ENCODE peak calls at places on chromosomes 16 and 17, in ten cellular contexts. One of them, this sample, is unnamed.

GRCh38 chr17:2239882-2240430 is 63.6 kb downstream of the SMG6 start:
- DNase-seq in anterior cingulate cortex: no peak
- DNase-seq in CD4-positive, alpha-beta T cell: peak
- DNase-seq in iPS DF 19.7: no peak
- DNase-seq in activated effector memory CD4-positive, alpha-beta T cell treated with anti-CD3 and anti-CD28 coated beads, Interleukin-2, amount 50 U/mL, for 16 hours: peak
- DNase-seq in midbrain: no peak
- DNase-seq in OCI-LY7: peak
- DNase-seq in CD4-positive, alpha-beta memory T cell: no peak
- DNase-seq in activated T-helper 9 cell treated with anti-CD3 and anti-CD28 coated beads, Interleukin-2, amount 50 U/mL, for 16 hours: peak
- DNase-seq in DND-41: no peak
- DNase-seq in this sample: no peak

GRCh38 chr16:65845466-65846209 is 520.9 kb upstream of the CDH5 start:
- DNase-seq in anterior cingulate cortex: no peak
- DNase-seq in CD4-positive, alpha-beta T cell: no peak
- DNase-seq in iPS DF 19.7: no peak
- DNase-seq in activated effector memory CD4-positive, alpha-beta T cell treated with anti-CD3 and anti-CD28 coated beads, Interleukin-2, amount 50 U/mL, for 16 hours: no peak
- DNase-seq in midbrain: no peak
- DNase-seq in OCI-LY7: no peak
- DNase-seq in CD4-positive, alpha-beta memory T cell: no peak
- DNase-seq in activated T-helper 9 cell treated with anti-CD3 and anti-CD28 coated beads, Interleukin-2, amount 50 U/mL, for 16 hours: no peak
- DNase-seq in DND-41: no peak
- DNase-seq in this sample: no peak

GRCh38 chr16:56300901-56301351 is 109.6 kb downstream of the GNAO1 start:
- DNase-seq in anterior cingulate cortex: no peak
- DNase-seq in CD4-positive, alpha-beta T cell: no peak
- DNase-seq in iPS DF 19.7: no peak
- DNase-seq in activated effector memory CD4-positive, alpha-beta T cell treated with anti-CD3 and anti-CD28 coated beads, Interleukin-2, amount 50 U/mL, for 16 hours: no peak
- DNase-seq in midbrain: no peak
- DNase-seq in OCI-LY7: no peak
- DNase-seq in CD4-positive, alpha-beta memory T cell: no peak
- DNase-seq in activated T-helper 9 cell treated with anti-CD3 and anti-CD28 coated beads, Interleukin-2, amount 50 U/mL, for 16 hours: no peak
- DNase-seq in DND-41: no peak
- DNase-seq in this sample: no peak

GRCh38 chr16:86722970-86723369 is 144.6 kb downstream of the FOXL1 start:
- DNase-seq in anterior cingulate cortex: no peak
- DNase-seq in CD4-positive, alpha-beta T cell: no peak
- DNase-seq in iPS DF 19.7: no peak
- DNase-seq in activated effector memory CD4-positive, alpha-beta T cell treated with anti-CD3 and anti-CD28 coated beads, Interleukin-2, amount 50 U/mL, for 16 hours: peak
- DNase-seq in midbrain: no peak
- DNase-seq in OCI-LY7: no peak
- DNase-seq in CD4-positive, alpha-beta memory T cell: no peak
- DNase-seq in activated T-helper 9 cell treated with anti-CD3 and anti-CD28 coated beads, Interleukin-2, amount 50 U/mL, for 16 hours: no peak
- DNase-seq in DND-41: no peak
- DNase-seq in this sample: no peak

GRCh38 chr16:87754535-87754934 is 11.3 kb downstream of the KLHDC4 start:
- DNase-seq in anterior cingulate cortex: no peak
- DNase-seq in CD4-positive, alpha-beta T cell: no peak
- DNase-seq in iPS DF 19.7: no peak
- DNase-seq in activated effector memory CD4-positive, alpha-beta T cell treated with anti-CD3 and anti-CD28 coated beads, Interleukin-2, amount 50 U/mL, for 16 hours: no peak
- DNase-seq in midbrain: no peak
- DNase-seq in OCI-LY7: no peak
- DNase-seq in CD4-positive, alpha-beta memory T cell: no peak
- DNase-seq in activated T-helper 9 cell treated with anti-CD3 and anti-CD28 coated beads, Interleukin-2, amount 50 U/mL, for 16 hours: no peak
- DNase-seq in DND-41: no peak
- DNase-seq in this sample: no peak

GRCh38 chr17:17935321-17936271 is 36.6 kb downstream of the TOM1L2 start:
- DNase-seq in anterior cingulate cortex: no peak
- DNase-seq in CD4-positive, alpha-beta T cell: no peak
- DNase-seq in iPS DF 19.7: no peak
- DNase-seq in activated effector memory CD4-positive, alpha-beta T cell treated with anti-CD3 and anti-CD28 coated beads, Interleukin-2, amount 50 U/mL, for 16 hours: no peak
- DNase-seq in midbrain: no peak
- DNase-seq in OCI-LY7: no peak
- DNase-seq in CD4-positive, alpha-beta memory T cell: no peak
- DNase-seq in activated T-helper 9 cell treated with anti-CD3 and anti-CD28 coated beads, Interleukin-2, amount 50 U/mL, for 16 hours: no peak
- DNase-seq in DND-41: no peak
- DNase-seq in this sample: no peak

GRCh38 chr17:18961634-18962493 is 9.9 kb downstream of the SLC5A10 start:
- DNase-seq in anterior cingulate cortex: no peak
- DNase-seq in CD4-positive, alpha-beta T cell: no peak
- DNase-seq in iPS DF 19.7: no peak
- DNase-seq in activated effector memory CD4-positive, alpha-beta T cell treated with anti-CD3 and anti-CD28 coated beads, Interleukin-2, amount 50 U/mL, for 16 hours: peak
- DNase-seq in midbrain: no peak
- DNase-seq in OCI-LY7: no peak
- DNase-seq in CD4-positive, alpha-beta memory T cell: no peak
- DNase-seq in activated T-helper 9 cell treated with anti-CD3 and anti-CD28 coated beads, Interleukin-2, amount 50 U/mL, for 16 hours: no peak
- DNase-seq in DND-41: no peak
- DNase-seq in this sample: no peak

GRCh38 chr17:74528491-74529199 is 2.6 kb downstream of the CD300LB start:
- DNase-seq in anterior cingulate cortex: no peak
- DNase-seq in CD4-positive, alpha-beta T cell: no peak
- DNase-seq in iPS DF 19.7: no peak
- DNase-seq in activated effector memory CD4-positive, alpha-beta T cell treated with anti-CD3 and anti-CD28 coated beads, Interleukin-2, amount 50 U/mL, for 16 hours: no peak
- DNase-seq in midbrain: peak
- DNase-seq in OCI-LY7: peak
- DNase-seq in CD4-positive, alpha-beta memory T cell: no peak
- DNase-seq in activated T-helper 9 cell treated with anti-CD3 and anti-CD28 coated beads, Interleukin-2, amount 50 U/mL, for 16 hours: no peak
- DNase-seq in DND-41: no peak
- DNase-seq in this sample: no peak

GRCh38 chr17:49694847-49695697 is 12.7 kb downstream of the SLC35B1 start:
- DNase-seq in anterior cingulate cortex: peak
- DNase-seq in CD4-positive, alpha-beta T cell: peak
- DNase-seq in iPS DF 19.7: no peak
- DNase-seq in activated effector memory CD4-positive, alpha-beta T cell treated with anti-CD3 and anti-CD28 coated beads, Interleukin-2, amount 50 U/mL, for 16 hours: peak
- DNase-seq in midbrain: no peak
- DNase-seq in OCI-LY7: peak
- DNase-seq in CD4-positive, alpha-beta memory T cell: peak
- DNase-seq in activated T-helper 9 cell treated with anti-CD3 and anti-CD28 coated beads, Interleukin-2, amount 50 U/mL, for 16 hours: peak
- DNase-seq in DND-41: peak
- DNase-seq in this sample: peak

GRCh38 chr16:8949536-8950418 is 13.9 kb downstream of the USP7 start:
- DNase-seq in anterior cingulate cortex: no peak
- DNase-seq in CD4-positive, alpha-beta T cell: no peak
- DNase-seq in iPS DF 19.7: no peak
- DNase-seq in activated effector memory CD4-positive, alpha-beta T cell treated with anti-CD3 and anti-CD28 coated beads, Interleukin-2, amount 50 U/mL, for 16 hours: no peak
- DNase-seq in midbrain: no peak
- DNase-seq in OCI-LY7: no peak
- DNase-seq in CD4-positive, alpha-beta memory T cell: no peak
- DNase-seq in activated T-helper 9 cell treated with anti-CD3 and anti-CD28 coated beads, Interleukin-2, amount 50 U/mL, for 16 hours: no peak
- DNase-seq in DND-41: no peak
- DNase-seq in this sample: no peak

GRCh38 chr16:30076276-30076791 is 540 bp downstream of the PPP4C start:
- DNase-seq in anterior cingulate cortex: no peak
- DNase-seq in CD4-positive, alpha-beta T cell: peak
- DNase-seq in iPS DF 19.7: no peak
- DNase-seq in activated effector memory CD4-positive, alpha-beta T cell treated with anti-CD3 and anti-CD28 coated beads, Interleukin-2, amount 50 U/mL, for 16 hours: no peak
- DNase-seq in midbrain: no peak
- DNase-seq in OCI-LY7: no peak
- DNase-seq in CD4-positive, alpha-beta memory T cell: no peak
- DNase-seq in activated T-helper 9 cell treated with anti-CD3 and anti-CD28 coated beads, Interleukin-2, amount 50 U/mL, for 16 hours: no peak
- DNase-seq in DND-41: no peak
- DNase-seq in this sample: no peak

GRCh38 chr17:64406321-64407200 is 15.9 kb upstream of the PECAM1 start:
- DNase-seq in anterior cingulate cortex: no peak
- DNase-seq in CD4-positive, alpha-beta T cell: no peak
- DNase-seq in iPS DF 19.7: no peak
- DNase-seq in activated effector memory CD4-positive, alpha-beta T cell treated with anti-CD3 and anti-CD28 coated beads, Interleukin-2, amount 50 U/mL, for 16 hours: no peak
- DNase-seq in midbrain: no peak
- DNase-seq in OCI-LY7: peak
- DNase-seq in CD4-positive, alpha-beta memory T cell: peak
- DNase-seq in activated T-helper 9 cell treated with anti-CD3 and anti-CD28 coated beads, Interleukin-2, amount 50 U/mL, for 16 hours: no peak
- DNase-seq in DND-41: no peak
- DNase-seq in this sample: no peak

GRCh38 chr17:29210879-29211278 is 30.7 kb upstream of the MYO18A start:
- DNase-seq in anterior cingulate cortex: no peak
- DNase-seq in CD4-positive, alpha-beta T cell: no peak
- DNase-seq in iPS DF 19.7: no peak
- DNase-seq in activated effector memory CD4-positive, alpha-beta T cell treated with anti-CD3 and anti-CD28 coated beads, Interleukin-2, amount 50 U/mL, for 16 hours: no peak
- DNase-seq in midbrain: no peak
- DNase-seq in OCI-LY7: no peak
- DNase-seq in CD4-positive, alpha-beta memory T cell: no peak
- DNase-seq in activated T-helper 9 cell treated with anti-CD3 and anti-CD28 coated beads, Interleukin-2, amount 50 U/mL, for 16 hours: no peak
- DNase-seq in DND-41: no peak
- DNase-seq in this sample: no peak

GRCh38 chr16:30491229-30491628 is 18.7 kb downstream of the ITGAL start:
- DNase-seq in anterior cingulate cortex: no peak
- DNase-seq in CD4-positive, alpha-beta T cell: no peak
- DNase-seq in iPS DF 19.7: no peak
- DNase-seq in activated effector memory CD4-positive, alpha-beta T cell treated with anti-CD3 and anti-CD28 coated beads, Interleukin-2, amount 50 U/mL, for 16 hours: no peak
- DNase-seq in midbrain: no peak
- DNase-seq in OCI-LY7: no peak
- DNase-seq in CD4-positive, alpha-beta memory T cell: no peak
- DNase-seq in activated T-helper 9 cell treated with anti-CD3 and anti-CD28 coated beads, Interleukin-2, amount 50 U/mL, for 16 hours: no peak
- DNase-seq in DND-41: no peak
- DNase-seq in this sample: no peak

GRCh38 chr17:59353936-59354755 is 22.7 kb downstream of the YPEL2 start:
- DNase-seq in anterior cingulate cortex: no peak
- DNase-seq in CD4-positive, alpha-beta T cell: no peak
- DNase-seq in iPS DF 19.7: no peak
- DNase-seq in activated effector memory CD4-positive, alpha-beta T cell treated with anti-CD3 and anti-CD28 coated beads, Interleukin-2, amount 50 U/mL, for 16 hours: no peak
- DNase-seq in midbrain: no peak
- DNase-seq in OCI-LY7: no peak
- DNase-seq in CD4-positive, alpha-beta memory T cell: no peak
- DNase-seq in activated T-helper 9 cell treated with anti-CD3 and anti-CD28 coated beads, Interleukin-2, amount 50 U/mL, for 16 hours: no peak
- DNase-seq in DND-41: no peak
- DNase-seq in this sample: no peak

GRCh38 chr17:76179496-76180467 is 38.7 kb upstream of the FOXJ1 start:
- DNase-seq in anterior cingulate cortex: no peak
- DNase-seq in CD4-positive, alpha-beta T cell: peak
- DNase-seq in iPS DF 19.7: no peak
- DNase-seq in activated effector memory CD4-positive, alpha-beta T cell treated with anti-CD3 and anti-CD28 coated beads, Interleukin-2, amount 50 U/mL, for 16 hours: peak
- DNase-seq in midbrain: no peak
- DNase-seq in OCI-LY7: peak
- DNase-seq in CD4-positive, alpha-beta memory T cell: peak
- DNase-seq in activated T-helper 9 cell treated with anti-CD3 and anti-CD28 coated beads, Interleukin-2, amount 50 U/mL, for 16 hours: no peak
- DNase-seq in DND-41: peak
- DNase-seq in this sample: no peak

GRCh38 chr16:87145181-87146176 is 171.7 kb downstream of the C16orf95 start:
- DNase-seq in anterior cingulate cortex: no peak
- DNase-seq in CD4-positive, alpha-beta T cell: no peak
- DNase-seq in iPS DF 19.7: no peak
- DNase-seq in activated effector memory CD4-positive, alpha-beta T cell treated with anti-CD3 and anti-CD28 coated beads, Interleukin-2, amount 50 U/mL, for 16 hours: no peak
- DNase-seq in midbrain: no peak
- DNase-seq in OCI-LY7: no peak
- DNase-seq in CD4-positive, alpha-beta memory T cell: no peak
- DNase-seq in activated T-helper 9 cell treated with anti-CD3 and anti-CD28 coated beads, Interleukin-2, amount 50 U/mL, for 16 hours: no peak
- DNase-seq in DND-41: no peak
- DNase-seq in this sample: no peak

GRCh38 chr16:70579648-70580630 is 56.3 kb downstream of the SF3B3 start:
- DNase-seq in anterior cingulate cortex: no peak
- DNase-seq in CD4-positive, alpha-beta T cell: no peak
- DNase-seq in iPS DF 19.7: no peak
- DNase-seq in activated effector memory CD4-positive, alpha-beta T cell treated with anti-CD3 and anti-CD28 coated beads, Interleukin-2, amount 50 U/mL, for 16 hours: no peak
- DNase-seq in midbrain: no peak
- DNase-seq in OCI-LY7: no peak
- DNase-seq in CD4-positive, alpha-beta memory T cell: no peak
- DNase-seq in activated T-helper 9 cell treated with anti-CD3 and anti-CD28 coated beads, Interleukin-2, amount 50 U/mL, for 16 hours: no peak
- DNase-seq in DND-41: no peak
- DNase-seq in this sample: no peak

GRCh38 chr17:74652020-74652419 is 28.5 kb upstream of the CD300E start:
- DNase-seq in anterior cingulate cortex: no peak
- DNase-seq in CD4-positive, alpha-beta T cell: no peak
- DNase-seq in iPS DF 19.7: no peak
- DNase-seq in activated effector memory CD4-positive, alpha-beta T cell treated with anti-CD3 and anti-CD28 coated beads, Interleukin-2, amount 50 U/mL, for 16 hours: peak
- DNase-seq in midbrain: no peak
- DNase-seq in OCI-LY7: no peak
- DNase-seq in CD4-positive, alpha-beta memory T cell: no peak
- DNase-seq in activated T-helper 9 cell treated with anti-CD3 and anti-CD28 coated beads, Interleukin-2, amount 50 U/mL, for 16 hours: no peak
- DNase-seq in DND-41: no peak
- DNase-seq in this sample: no peak

GRCh38 chr17:16906670-16907069 is 65.2 kb downstream of the TNFRSF13B start:
- DNase-seq in anterior cingulate cortex: no peak
- DNase-seq in CD4-positive, alpha-beta T cell: no peak
- DNase-seq in iPS DF 19.7: no peak
- DNase-seq in activated effector memory CD4-positive, alpha-beta T cell treated with anti-CD3 and anti-CD28 coated beads, Interleukin-2, amount 50 U/mL, for 16 hours: no peak
- DNase-seq in midbrain: no peak
- DNase-seq in OCI-LY7: no peak
- DNase-seq in CD4-positive, alpha-beta memory T cell: no peak
- DNase-seq in activated T-helper 9 cell treated with anti-CD3 and anti-CD28 coated beads, Interleukin-2, amount 50 U/mL, for 16 hours: no peak
- DNase-seq in DND-41: no peak
- DNase-seq in this sample: no peak

GRCh38 chr17:60169921-60170817 is 20.4 kb downstream of the CA4 start:
- DNase-seq in anterior cingulate cortex: no peak
- DNase-seq in CD4-positive, alpha-beta T cell: no peak
- DNase-seq in iPS DF 19.7: no peak
- DNase-seq in activated effector memory CD4-positive, alpha-beta T cell treated with anti-CD3 and anti-CD28 coated beads, Interleukin-2, amount 50 U/mL, for 16 hours: no peak
- DNase-seq in midbrain: no peak
- DNase-seq in OCI-LY7: peak
- DNase-seq in CD4-positive, alpha-beta memory T cell: peak
- DNase-seq in activated T-helper 9 cell treated with anti-CD3 and anti-CD28 coated beads, Interleukin-2, amount 50 U/mL, for 16 hours: no peak
- DNase-seq in DND-41: peak
- DNase-seq in this sample: peak

GRCh38 chr17:68378202-68379149 is 78.8 kb downstream of the WIPI1 start:
- DNase-seq in anterior cingulate cortex: peak
- DNase-seq in CD4-positive, alpha-beta T cell: no peak
- DNase-seq in iPS DF 19.7: peak
- DNase-seq in activated effector memory CD4-positive, alpha-beta T cell treated with anti-CD3 and anti-CD28 coated beads, Interleukin-2, amount 50 U/mL, for 16 hours: no peak
- DNase-seq in midbrain: peak
- DNase-seq in OCI-LY7: no peak
- DNase-seq in CD4-positive, alpha-beta memory T cell: no peak
- DNase-seq in activated T-helper 9 cell treated with anti-CD3 and anti-CD28 coated beads, Interleukin-2, amount 50 U/mL, for 16 hours: no peak
- DNase-seq in DND-41: no peak
- DNase-seq in this sample: no peak

GRCh38 chr16:70695351-70696070 is 9.7 kb upstream of the MTSS2 start:
- DNase-seq in anterior cingulate cortex: no peak
- DNase-seq in CD4-positive, alpha-beta T cell: no peak
- DNase-seq in iPS DF 19.7: no peak
- DNase-seq in activated effector memory CD4-positive, alpha-beta T cell treated with anti-CD3 and anti-CD28 coated beads, Interleukin-2, amount 50 U/mL, for 16 hours: no peak
- DNase-seq in midbrain: no peak
- DNase-seq in OCI-LY7: peak
- DNase-seq in CD4-positive, alpha-beta memory T cell: no peak
- DNase-seq in activated T-helper 9 cell treated with anti-CD3 and anti-CD28 coated beads, Interleukin-2, amount 50 U/mL, for 16 hours: no peak
- DNase-seq in DND-41: peak
- DNase-seq in this sample: no peak

GRCh38 chr16:19781196-19781595 is 63.1 kb downstream of the IQCK start:
- DNase-seq in anterior cingulate cortex: no peak
- DNase-seq in CD4-positive, alpha-beta T cell: no peak
- DNase-seq in iPS DF 19.7: no peak
- DNase-seq in activated effector memory CD4-positive, alpha-beta T cell treated with anti-CD3 and anti-CD28 coated beads, Interleukin-2, amount 50 U/mL, for 16 hours: no peak
- DNase-seq in midbrain: no peak
- DNase-seq in OCI-LY7: no peak
- DNase-seq in CD4-positive, alpha-beta memory T cell: no peak
- DNase-seq in activated T-helper 9 cell treated with anti-CD3 and anti-CD28 coated beads, Interleukin-2, amount 50 U/mL, for 16 hours: no peak
- DNase-seq in DND-41: no peak
- DNase-seq in this sample: peak

GRCh38 chr17:80166446-80166845 is 3.4 kb upstream of the CARD14 start:
- DNase-seq in anterior cingulate cortex: no peak
- DNase-seq in CD4-positive, alpha-beta T cell: no peak
- DNase-seq in iPS DF 19.7: no peak
- DNase-seq in activated effector memory CD4-positive, alpha-beta T cell treated with anti-CD3 and anti-CD28 coated beads, Interleukin-2, amount 50 U/mL, for 16 hours: no peak
- DNase-seq in midbrain: no peak
- DNase-seq in OCI-LY7: no peak
- DNase-seq in CD4-positive, alpha-beta memory T cell: no peak
- DNase-seq in activated T-helper 9 cell treated with anti-CD3 and anti-CD28 coated beads, Interleukin-2, amount 50 U/mL, for 16 hours: no peak
- DNase-seq in DND-41: no peak
- DNase-seq in this sample: no peak

GRCh38 chr17:27463235-27463677 is 7.0 kb downstream of the KSR1 start:
- DNase-seq in anterior cingulate cortex: no peak
- DNase-seq in CD4-positive, alpha-beta T cell: no peak
- DNase-seq in iPS DF 19.7: no peak
- DNase-seq in activated effector memory CD4-positive, alpha-beta T cell treated with anti-CD3 and anti-CD28 coated beads, Interleukin-2, amount 50 U/mL, for 16 hours: no peak
- DNase-seq in midbrain: no peak
- DNase-seq in OCI-LY7: peak
- DNase-seq in CD4-positive, alpha-beta memory T cell: no peak
- DNase-seq in activated T-helper 9 cell treated with anti-CD3 and anti-CD28 coated beads, Interleukin-2, amount 50 U/mL, for 16 hours: no peak
- DNase-seq in DND-41: no peak
- DNase-seq in this sample: no peak

GRCh38 chr17:48048321-48049140 is at the start of gene NFE2L1:
- DNase-seq in anterior cingulate cortex: peak
- DNase-seq in CD4-positive, alpha-beta T cell: no peak
- DNase-seq in iPS DF 19.7: no peak
- DNase-seq in activated effector memory CD4-positive, alpha-beta T cell treated with anti-CD3 and anti-CD28 coated beads, Interleukin-2, amount 50 U/mL, for 16 hours: peak
- DNase-seq in midbrain: peak
- DNase-seq in OCI-LY7: peak
- DNase-seq in CD4-positive, alpha-beta memory T cell: peak
- DNase-seq in activated T-helper 9 cell treated with anti-CD3 and anti-CD28 coated beads, Interleukin-2, amount 50 U/mL, for 16 hours: no peak
- DNase-seq in DND-41: peak
- DNase-seq in this sample: no peak

GRCh38 chr16:49353650-49354049 is 20.0 kb upstream of the C16orf78 start:
- DNase-seq in anterior cingulate cortex: no peak
- DNase-seq in CD4-positive, alpha-beta T cell: no peak
- DNase-seq in iPS DF 19.7: no peak
- DNase-seq in activated effector memory CD4-positive, alpha-beta T cell treated with anti-CD3 and anti-CD28 coated beads, Interleukin-2, amount 50 U/mL, for 16 hours: no peak
- DNase-seq in midbrain: no peak
- DNase-seq in OCI-LY7: no peak
- DNase-seq in CD4-positive, alpha-beta memory T cell: no peak
- DNase-seq in activated T-helper 9 cell treated with anti-CD3 and anti-CD28 coated beads, Interleukin-2, amount 50 U/mL, for 16 hours: no peak
- DNase-seq in DND-41: no peak
- DNase-seq in this sample: no peak

This sample was measured in NCI-H446.